ENCODE peak calls at places on chromosome 21, in four cellular contexts. X is lower lobe of right lung, E is BJ, K is GM12865. G is an unnamed sample.

GRCh38 chr21:15289896-15290841 is 225.4 kb upstream of the NRIP1 start:
- DNase-seq in X (peak; percentile 51), E (no peak), K (peak; percentile 8), G (no peak)

GRCh38 chr21:41953249-41953830 is 478 bp downstream of the C2CD2 start:
- DNase-seq in X (no peak), E (no peak), K (no peak), G (no peak)

GRCh38 chr21:38989745-38990423 is 184.2 kb downstream of the ETS2 start:
- DNase-seq in X (no peak), E (peak; percentile 54), K (no peak), G (no peak)

GRCh38 chr21:28247454-28248020 is 745.1 kb downstream of the LTN1 start:
- DNase-seq in X (no peak), E (no peak), K (no peak), G (no peak)

GRCh38 chr21:45404726-45405270 is at the start of gene COL18A1:
- DNase-seq in X (peak; percentile 64), E (no peak), K (no peak), G (no peak)

GRCh38 chr21:38600106-38600505 is 101.8 kb upstream of the ERG start:
- DNase-seq in X (no peak), E (no peak), K (no peak), G (no peak)

GRCh38 chr21:43591468-43592050 is 67.7 kb downstream of the HSF2BP start:
- DNase-seq in X (no peak), E (no peak), K (no peak), G (no peak)

GRCh38 chr21:38223893-38224540 is 32.8 kb upstream of the KCNJ15 start:
- DNase-seq in X (no peak), E (no peak), K (peak; percentile 36), G (no peak)

GRCh38 chr21:20451051-20451450 is 547.2 kb upstream of the NCAM2 start:
- DNase-seq in X (no peak), E (no peak), K (no peak), G (no peak)

GRCh38 chr21:45559216-45560105 is 17.2 kb upstream of the SLC19A1 start:
- DNase-seq in X (peak; percentile 27), E (no peak), K (no peak), G (no peak)

GRCh38 chr21:35386491-35387079 is 337.5 kb upstream of the RUNX1 start:
- DNase-seq in X (no peak), E (no peak), K (no peak), G (no peak)

GRCh38 chr21:38567577-38568360 is 69.5 kb upstream of the ERG start:
- DNase-seq in X (no peak), E (peak; percentile 1), K (no peak), G (no peak)

GRCh38 chr21:29481641-29482040 is 182.9 kb downstream of the BACH1 start:
- DNase-seq in X (no peak), E (peak; percentile 37), K (no peak), G (no peak)

GRCh38 chr21:35843911-35844667 is 216.2 kb downstream of the SETD4 start:
- DNase-seq in X (no peak), E (no peak), K (no peak), G (no peak)

GRCh38 chr21:38696617-38697016 is 109.1 kb upstream of the ETS2 start:
- DNase-seq in X (no peak), E (no peak), K (no peak), G (no peak)

GRCh38 chr21:42351626-42352432 is 1.0 kb upstream of the TFF2 start:
- DNase-seq in X (no peak), E (no peak), K (no peak), G (no peak)

GRCh38 chr21:38917045-38917774 is 111.5 kb downstream of the ETS2 start:
- DNase-seq in X (no peak), E (no peak), K (no peak), G (no peak)

GRCh38 chr21:33890187-33890586 is 25.4 kb downstream of the ATP5PO start:
- DNase-seq in X (no peak), E (no peak), K (no peak), G (no peak)

GRCh38 chr21:33894736-33895288 is 20.8 kb downstream of the ATP5PO start:
- DNase-seq in X (peak; percentile 75), E (peak; percentile 38), K (peak; percentile 79), G (no peak)

GRCh38 chr21:33893917-33894316 is 21.7 kb downstream of the ATP5PO start:
- DNase-seq in X (no peak), E (no peak), K (no peak), G (no peak)

GRCh38 chr21:33895356-33895755 is 20.2 kb downstream of the ATP5PO start:
- DNase-seq in X (no peak), E (no peak), K (no peak), G (no peak)

DNA sequence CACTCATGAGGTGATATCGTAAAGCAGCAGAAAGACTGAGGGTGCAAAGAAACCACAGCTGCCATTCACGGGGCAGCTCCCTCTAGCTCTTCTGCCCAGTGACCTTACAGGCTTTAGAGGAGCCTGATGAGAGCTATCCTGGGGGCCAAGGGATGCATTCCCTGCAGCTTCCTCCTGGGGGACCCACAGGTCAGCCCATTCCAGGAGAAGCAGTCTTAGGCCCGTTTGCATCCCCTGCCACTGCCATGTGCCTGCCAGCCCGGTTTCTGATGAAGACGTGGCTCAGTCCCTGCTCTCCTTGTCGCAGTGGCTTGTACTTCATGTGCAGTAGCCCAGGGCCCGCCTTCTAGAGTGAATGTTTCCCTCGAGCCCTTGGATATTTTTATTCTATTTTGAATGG is 22.8 kb downstream of the ATP5PO start:
- DNase-seq in X (no peak), E (no peak), K (peak; percentile 19), G (no peak)
- TF ChIP-seq CTCF in X (no peak), E (no peak), K (no peak), G (peak; percentile 27)

GRCh38 chr21:26797878-26798456 is 47.2 kb downstream of the ADAMTS1 start:
- DNase-seq in X (no peak), E (no peak), K (no peak), G (no peak)

GRCh38 chr21:26798856-26799751 is 46.1 kb downstream of the ADAMTS1 start:
- DNase-seq in X (no peak), E (no peak), K (no peak), G (no peak)

GRCh38 chr21:26801524-26801923 is 43.7 kb downstream of the ADAMTS1 start:
- DNase-seq in X (no peak), E (peak; percentile 87), K (no peak), G (no peak)

GRCh38 chr21:26800001-26800400 is 45.2 kb downstream of the ADAMTS1 start:
- DNase-seq in X (no peak), E (no peak), K (no peak), G (no peak)

DNA sequence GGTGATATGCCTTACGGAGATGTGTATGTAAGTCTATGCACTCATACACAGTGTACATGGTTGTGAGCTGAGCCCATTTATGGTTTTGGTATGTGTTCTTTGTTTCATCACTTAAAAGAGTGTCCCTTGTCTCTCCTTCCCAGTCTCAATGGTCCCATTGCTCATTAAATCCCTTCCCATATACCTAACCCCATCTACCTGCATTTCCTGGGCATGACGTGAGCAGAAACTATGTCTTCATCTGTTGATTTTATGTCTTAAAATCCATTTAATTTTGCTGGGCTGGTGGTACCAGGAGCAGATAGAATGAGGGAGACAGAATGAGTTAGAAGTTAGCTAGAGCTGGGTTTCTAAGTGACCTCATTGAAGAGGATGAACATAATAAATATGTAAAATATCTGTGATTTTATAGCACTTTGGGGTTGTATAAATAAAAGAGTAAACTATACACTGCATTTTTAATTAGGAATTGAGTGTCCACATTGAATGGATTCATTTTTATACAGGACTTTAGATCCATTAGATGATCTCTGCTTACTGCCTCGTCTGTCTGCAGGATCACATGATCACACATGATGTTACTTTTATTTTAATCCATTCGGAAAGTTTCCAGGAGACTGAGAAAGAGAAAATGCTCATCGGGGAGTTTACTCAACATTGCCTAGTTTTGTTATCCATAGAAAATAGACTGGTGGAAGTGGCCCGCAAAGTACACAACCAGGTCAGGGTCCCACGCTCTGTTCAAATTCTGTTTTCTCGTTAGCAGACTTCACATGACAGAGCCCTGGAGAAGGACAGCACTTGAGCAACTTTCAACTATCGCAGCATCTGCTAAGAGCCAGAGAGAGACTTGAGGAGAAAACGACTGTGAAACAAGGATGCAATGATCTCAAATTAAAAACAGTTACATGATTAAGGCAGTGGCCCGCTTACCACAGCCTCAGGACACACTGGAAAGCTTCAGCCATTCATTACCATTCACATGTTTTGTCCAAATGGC is 44.5 kb downstream of the ADAMTS1 start:
- DNase-seq in X (no peak), E (peak; percentile 55), K (no peak), G (no peak)
- H3K4me3 ChIP-seq in X (no peak overlapping the region), E (peak overlapping the region; percentile 9), K (no peak overlapping the region), G (no peak overlapping the region)

GRCh38 chr21:17819114-17819877 is at the start of gene C21orf91:
- DNase-seq in X (peak; percentile 94), E (peak; percentile 27), K (peak; percentile 94), G (peak; percentile 78)

GRCh38 chr21:17821121-17821520 is 2.0 kb upstream of the C21orf91 start:
- DNase-seq in X (no peak), E (no peak), K (no peak), G (no peak)

GRCh38 chr21:17823846-17824245 is 4.7 kb upstream of the C21orf91 start:
- DNase-seq in X (no peak), E (no peak), K (no peak), G (no peak)

GRCh38 chr21:17818158-17819113 is 720 bp downstream of the C21orf91 start:
- DNase-seq in X (peak; percentile 61), E (no peak), K (peak; percentile 64), G (no peak)

DNA sequence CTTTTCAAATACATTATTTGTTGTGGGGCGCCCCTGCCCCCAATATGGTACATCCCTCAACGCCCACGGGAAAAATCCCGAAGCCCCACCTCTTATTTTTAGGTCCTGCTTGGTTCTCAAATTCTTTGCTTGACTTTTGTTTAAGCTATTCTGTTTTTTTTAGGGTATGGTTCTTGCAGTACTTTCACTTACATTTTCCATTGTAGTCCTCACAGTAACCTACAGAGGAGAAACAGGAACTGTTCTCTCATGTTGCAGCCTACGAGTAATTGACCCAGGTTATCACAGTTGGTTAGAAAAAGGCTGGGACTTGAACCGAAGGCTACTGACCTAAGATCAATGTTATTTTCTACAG is 699 bp upstream of the C21orf91 start:
- DNase-seq in X (no peak), E (no peak), K (peak; percentile 87), G (peak; percentile 79)
- TF ChIP-seq CTCF in X (no peak), E (no peak), K (no peak), G (no peak)

GRCh38 chr21:37074546-37074945 is 1.5 kb downstream of the TTC3 start:
- DNase-seq in X (no peak), E (no peak), K (no peak), G (no peak)

GRCh38 chr21:37074195-37074510 is 1.1 kb downstream of the TTC3 start:
- DNase-seq in X (no peak), E (no peak), K (no peak), G (no peak)

GRCh38 chr21:37076087-37076486 is 3.0 kb downstream of the TTC3 start:
- DNase-seq in X (no peak), E (no peak), K (no peak), G (no peak)

GRCh38 chr21:37073417-37074194 is 552 bp downstream of the TTC3 start:
- DNase-seq in X (peak; percentile 77), E (no peak), K (peak; percentile 71), G (peak; percentile 39)

DNA sequence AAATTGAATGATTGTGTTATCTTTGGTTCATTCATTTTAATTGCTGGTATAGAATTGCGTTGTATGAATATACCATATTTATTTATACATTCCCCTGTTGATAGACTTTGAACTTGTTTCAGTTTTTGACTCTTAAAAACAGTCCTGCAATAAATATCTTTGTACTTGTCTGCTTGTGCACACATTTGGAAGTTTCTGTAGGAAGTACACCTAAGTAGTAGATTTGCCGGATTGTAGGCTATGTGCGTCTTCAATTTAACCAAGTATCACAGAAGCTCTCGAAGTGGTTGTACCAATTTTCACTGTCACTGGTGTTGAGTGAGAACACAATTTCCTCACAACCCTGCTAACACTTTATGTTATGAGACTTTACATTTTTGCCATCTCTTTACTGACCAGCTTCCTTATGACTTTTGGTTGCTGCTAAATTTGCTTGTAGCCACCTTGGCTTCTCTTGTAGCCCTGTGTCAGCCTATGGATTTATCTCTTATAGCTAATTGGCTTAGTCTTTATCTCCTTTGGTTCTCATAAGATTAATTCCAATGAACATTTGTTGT is 2.2 kb downstream of the TTC3 start:
- DNase-seq in X (no peak), E (no peak), K (no peak), G (no peak)
- H3K4me3 ChIP-seq in X (no peak overlapping the region), E (no peak overlapping the region), K (no peak overlapping the region), G (no peak overlapping the region)